ENCODE peak calls at places on chromosomes 2 and 18, in seven cellular contexts. E is brain microvascular endothelial cell, S is left ventricle myocardium inferior, T is foreskin fibroblast, U is thyroid gland, I is neural progenitor cell, K is AG10803. Y is an unnamed sample.

GRCh38 chr2:147863835-147864234 is 19.0 kb downstream of the ACVR2A start:
- DNase-seq in U (no peak), T (no peak), S (no peak), E (no peak), K (no peak), I (no peak), Y (no peak)

GRCh38 chr2:79670198-79670597 is 157.3 kb downstream of the CTNNA2 start:
- DNase-seq in U (no peak), S (no peak), I (peak), T (no peak), E (no peak), K (no peak), Y (no peak)

GRCh38 chr2:7094113-7094760 is 177.0 kb downstream of the RNF144A start:
- DNase-seq in U (peak), T (no peak), E (peak), K (no peak), S (no peak), I (no peak), Y (no peak)

GRCh38 chr2:182463760-182464159 is 36.9 kb upstream of the PDE1A start:
- DNase-seq in S (no peak), I (no peak), U (no peak), E (no peak), K (no peak), T (no peak), Y (no peak)

GRCh38 chr18:74898965-74899364 is 301.3 kb downstream of the ZNF407 start:
- DNase-seq in E (peak), U (no peak), S (no peak), I (no peak), K (peak), T (peak), Y (peak)

GRCh38 chr2:195498176-195498575 is 158.8 kb upstream of the SLC39A10 start:
- DNase-seq in U (peak), T (no peak), S (no peak), I (peak), E (no peak), K (peak), Y (peak)

GRCh38 chr2:85427300-85427699 is 8.8 kb downstream of the SH2D6 start:
- DNase-seq in E (no peak), S (no peak), U (no peak), T (no peak), I (no peak), K (no peak), Y (no peak)

GRCh38 chr2:62738981-62739936 is 33.7 kb downstream of the EHBP1 start:
- DNase-seq in K (peak), T (no peak), E (no peak), U (no peak), I (no peak), S (no peak), Y (no peak)

GRCh38 chr2:240182476-240182875 is 42.0 kb upstream of the OTOS start:
- DNase-seq in T (no peak), U (no peak), I (no peak), K (no peak), S (no peak), E (no peak), Y (no peak)

GRCh38 chr2:13543550-13543949 is 826.8 kb downstream of the TRIB2 start:
- DNase-seq in S (no peak), E (no peak), T (no peak), K (no peak), U (no peak), I (no peak), Y (peak)

GRCh38 chr18:51666717-51667320 is 469.3 kb upstream of the MEX3C start:
- DNase-seq in S (peak), K (peak), T (no peak), E (peak), U (peak), I (peak), Y (peak)

GRCh38 chr2:141384676-141385075 is 746.1 kb downstream of the LRP1B start:
- DNase-seq in U (no peak), K (no peak), S (no peak), E (peak), T (peak), I (peak), Y (peak)

GRCh38 chr18:9742588-9743131 is 34.6 kb downstream of the RAB31 start:
- DNase-seq in K (peak), U (peak), E (peak), T (peak), I (no peak), S (no peak), Y (peak)

GRCh38 chr2:135821190-135821589 is 15.8 kb downstream of the LCT start:
- DNase-seq in U (no peak), T (no peak), I (no peak), S (no peak), E (no peak), K (no peak), Y (no peak)

GRCh38 chr2:159146930-159147666 is 139.4 kb downstream of the WDSUB1 start:
- DNase-seq in I (no peak), U (peak), E (no peak), S (peak), K (no peak), T (no peak), Y (peak)

GRCh38 chr2:52260904-52261303 is 1229.0 kb upstream of the NRXN1 start:
- DNase-seq in T (peak), I (no peak), U (no peak), E (no peak), K (peak), S (no peak), Y (peak)

GRCh38 chr2:64609229-64609994 is 44.3 kb downstream of the SERTAD2 start:
- DNase-seq in S (peak), I (peak), T (no peak), K (peak), E (no peak), U (peak), Y (no peak)

GRCh38 chr2:25161055-25161781 is 7.2 kb downstream of the POMC start:
- DNase-seq in E (no peak), S (peak), K (peak), T (no peak), I (no peak), U (peak), Y (no peak)

GRCh38 chr18:12325726-12326245 is 17.7 kb downstream of the TUBB6 start:
- DNase-seq in T (no peak), K (no peak), I (no peak), S (no peak), U (no peak), E (no peak), Y (no peak)

GRCh38 chr18:12326711-12327460 is 18.8 kb downstream of the TUBB6 start:
- DNase-seq in S (no peak), K (no peak), U (no peak), I (no peak), T (no peak), E (no peak), Y (no peak)

GRCh38 chr18:12327510-12328178 is 19.6 kb downstream of the TUBB6 start:
- DNase-seq in E (peak), I (peak), U (peak), K (peak), S (peak), T (peak), Y (peak)

GRCh38 chr18:12329125-12329698 is 21.2 kb downstream of the TUBB6 start:
- DNase-seq in T (no peak), U (no peak), E (no peak), S (no peak), K (no peak), I (no peak), Y (no peak)

GRCh38 chr18:12328179-12328823 is 20.3 kb downstream of the TUBB6 start:
- DNase-seq in S (no peak), E (no peak), T (no peak), U (no peak), I (no peak), K (no peak), Y (no peak)
- TF ChIP-seq CTCF in S (peak), E (no peak), T (no peak), U (no peak), I (no peak), K (no peak), Y (no peak)

GRCh38 chr2:30475542-30475941 is 28.5 kb downstream of the LCLAT1 start:
- DNase-seq in U (no peak), S (no peak), K (no peak), T (no peak), E (no peak), I (no peak), Y (no peak)
- TF ChIP-seq CTCF in U (peak), S (peak), K (peak), T (peak), E (no peak), I (no peak), Y (no peak)

GRCh38 chr2:26905341-26906198 is 57.6 kb downstream of the DPYSL5 start:
- DNase-seq in T (no peak), E (no peak), U (no peak), I (no peak), S (no peak), K (no peak), Y (no peak)
- TF ChIP-seq CTCF in T (no peak), E (no peak), U (no peak), I (no peak), S (no peak), K (no peak), Y (no peak)

GRCh38 chr18:55779711-55780590 is 192.0 kb upstream of the TCF4 start:
- DNase-seq in S (peak), T (no peak), K (peak), E (no peak), I (peak), U (peak), Y (no peak)
- TF ChIP-seq CTCF in S (peak), T (peak), K (no peak), E (no peak), I (peak), U (peak), Y (no peak)

GRCh38 chr2:46564811-46565241 is 85.5 kb downstream of the TMEM247 start:
- DNase-seq in I (no peak), K (no peak), T (no peak), U (no peak), S (peak), E (no peak), Y (no peak)
- TF ChIP-seq CTCF in I (no peak), K (no peak), T (no peak), U (no peak), S (peak), E (no peak), Y (no peak)